ENCODE peak calls at places on chromosomes 2 and 18, in seven cellular contexts. M is A549, H is endothelial cell of umbilical vein, R is HCT116, E is H1, T is K562, A is GM12878. N is an unnamed sample.

GRCh38 chr2:86028763-86029381 is 76.8 kb downstream of the POLR1A start:
- DNase-seq in M (no peak), H (peak), R (no peak), E (no peak), T (no peak), A (no peak), N (no peak)

GRCh38 chr18:69854455-69854854 is 93.2 kb downstream of the CD226 start:
- DNase-seq in M (no peak), H (no peak), R (no peak), E (no peak), T (no peak), A (no peak), N (no peak)

GRCh38 chr2:226579519-226579918 is 220.1 kb downstream of the IRS1 start:
- DNase-seq in M (no peak), H (no peak), R (no peak), E (no peak), T (no peak), A (no peak), N (peak)

GRCh38 chr18:11108956-11109355 is 40.4 kb downstream of the PIEZO2 start:
- DNase-seq in M (no peak), H (no peak), R (no peak), E (no peak), T (no peak), A (no peak), N (no peak)

GRCh38 chr2:13522917-13523821 is 806.4 kb downstream of the TRIB2 start:
- DNase-seq in M (no peak), H (no peak), R (no peak), E (no peak), T (no peak), A (peak), N (no peak)

GRCh38 chr18:42030586-42031182 is 75.7 kb downstream of the PIK3C3 start:
- DNase-seq in M (peak), H (peak), R (no peak), E (peak), T (peak), A (no peak), N (peak)

GRCh38 chr2:199488772-199489400 is 31.1 kb upstream of the SATB2 start:
- DNase-seq in M (peak), H (peak), R (peak), E (peak), T (peak), A (no peak), N (peak)

GRCh38 chr2:230998882-230999281 is 3.0 kb downstream of the SPATA3 start:
- DNase-seq in M (no peak), H (no peak), R (no peak), E (no peak), T (no peak), A (no peak), N (no peak)

GRCh38 chr2:218879881-218880748 is 537 bp upstream of the WNT10A start:
- DNase-seq in M (no peak), H (no peak), R (no peak), E (peak), T (no peak), A (peak), N (no peak)

GRCh38 chr2:100264121-100264520 is 58.2 kb downstream of the LONRF2 start:
- DNase-seq in M (no peak), H (no peak), R (no peak), E (no peak), T (no peak), A (no peak), N (no peak)

GRCh38 chr2:126717928-126718327 is 62.0 kb downstream of the GYPC start:
- DNase-seq in M (no peak), H (no peak), R (no peak), E (no peak), T (no peak), A (no peak), N (no peak)

GRCh38 chr2:225117061-225117716 is 74.9 kb upstream of the DOCK10 start:
- DNase-seq in M (no peak), H (no peak), R (no peak), E (no peak), T (no peak), A (no peak), N (no peak)

GRCh38 chr2:233208382-233209116 is 42.9 kb upstream of the ATG16L1 start:
- DNase-seq in M (peak), H (no peak), R (no peak), E (no peak), T (no peak), A (no peak), N (no peak)

GRCh38 chr18:46174317-46175039 is 70.3 kb downstream of the HAUS1 start:
- DNase-seq in M (no peak), H (peak), R (no peak), E (peak), T (peak), A (no peak), N (peak)

GRCh38 chr18:22683196-22683676 is 249.9 kb upstream of the RBBP8 start:
- DNase-seq in M (peak), H (peak), R (no peak), E (no peak), T (peak), A (no peak), N (no peak)

GRCh38 chr18:43570593-43570992 is 293.3 kb upstream of the SYT4 start:
- DNase-seq in M (no peak), H (no peak), R (no peak), E (no peak), T (no peak), A (no peak), N (no peak)

GRCh38 chr18:48928787-48929186 is 22.0 kb downstream of the SMAD7 start:
- DNase-seq in M (no peak), H (peak), R (no peak), E (no peak), T (no peak), A (peak), N (peak)

GRCh38 chr2:226583715-226584114 is 215.9 kb downstream of the IRS1 start:
- DNase-seq in M (peak), H (peak), R (peak), E (no peak), T (no peak), A (no peak), N (no peak)

GRCh38 chr2:85160946-85161625 is 27.9 kb downstream of the TCF7L1 start:
- DNase-seq in M (no peak), H (no peak), R (no peak), E (no peak), T (no peak), A (no peak), N (no peak)

GRCh38 chr18:73945130-73945792 is 202.4 kb downstream of the FBXO15 start:
- DNase-seq in M (no peak), H (no peak), R (no peak), E (no peak), T (no peak), A (no peak), N (no peak)

GRCh38 chr2:109397883-109398282 is 215.9 kb downstream of the SEPTIN10 start:
- DNase-seq in M (no peak), H (no peak), R (no peak), E (no peak), T (no peak), A (no peak), N (no peak)

GRCh38 chr2:70965506-70965905 is 12.9 kb upstream of the ANKRD53 start:
- DNase-seq in M (no peak), H (no peak), R (no peak), E (peak), T (no peak), A (no peak), N (no peak)

GRCh38 chr2:205868054-205868453 is 185.8 kb downstream of the NRP2 start:
- DNase-seq in M (no peak), H (no peak), R (no peak), E (no peak), T (no peak), A (no peak), N (peak)

GRCh38 chr2:10810175-10811161 is 2.1 kb downstream of the PDIA6 start:
- DNase-seq in M (no peak), H (peak), R (no peak), E (no peak), T (peak), A (peak), N (peak)
- TF ChIP-seq POLR2A in M (no peak), H (no peak), R (no peak), E (no peak), T (no peak), A (no peak), N (no peak)

GRCh38 chr2:166331468-166331867 is 44.3 kb downstream of the SCN9A start:
- DNase-seq in M (no peak), H (no peak), R (no peak), E (no peak), T (no peak), A (no peak), N (no peak)

GRCh38 chr2:166329465-166329864 is 46.3 kb downstream of the SCN9A start:
- DNase-seq in M (no peak), H (no peak), R (no peak), E (no peak), T (no peak), A (no peak), N (no peak)

GRCh38 chr2:166334800-166335199 is 40.9 kb downstream of the SCN9A start:
- DNase-seq in M (no peak), H (peak), R (no peak), E (no peak), T (no peak), A (no peak), N (no peak)

GRCh38 chr2:166333809-166334208 is 41.9 kb downstream of the SCN9A start:
- DNase-seq in M (no peak), H (no peak), R (no peak), E (no peak), T (no peak), A (no peak), N (no peak)

GRCh38 chr2:166332049-166332448 is 43.7 kb downstream of the SCN9A start:
- DNase-seq in M (no peak), H (no peak), R (no peak), E (no peak), T (no peak), A (no peak), N (no peak)
- TF ChIP-seq MAX in M (no peak), H (no peak), R (no peak), E (no peak), T (no peak), A (no peak), N (no peak)

GRCh38 chr18:13216732-13217465 is 1.7 kb upstream of the LDLRAD4 start:
- DNase-seq in M (no peak), H (peak), R (no peak), E (peak), T (no peak), A (no peak), N (peak)
- TF ChIP-seq CTCF in M (peak), H (no peak), R (no peak), E (peak), T (no peak), A (no peak), N (no peak)

DNA sequence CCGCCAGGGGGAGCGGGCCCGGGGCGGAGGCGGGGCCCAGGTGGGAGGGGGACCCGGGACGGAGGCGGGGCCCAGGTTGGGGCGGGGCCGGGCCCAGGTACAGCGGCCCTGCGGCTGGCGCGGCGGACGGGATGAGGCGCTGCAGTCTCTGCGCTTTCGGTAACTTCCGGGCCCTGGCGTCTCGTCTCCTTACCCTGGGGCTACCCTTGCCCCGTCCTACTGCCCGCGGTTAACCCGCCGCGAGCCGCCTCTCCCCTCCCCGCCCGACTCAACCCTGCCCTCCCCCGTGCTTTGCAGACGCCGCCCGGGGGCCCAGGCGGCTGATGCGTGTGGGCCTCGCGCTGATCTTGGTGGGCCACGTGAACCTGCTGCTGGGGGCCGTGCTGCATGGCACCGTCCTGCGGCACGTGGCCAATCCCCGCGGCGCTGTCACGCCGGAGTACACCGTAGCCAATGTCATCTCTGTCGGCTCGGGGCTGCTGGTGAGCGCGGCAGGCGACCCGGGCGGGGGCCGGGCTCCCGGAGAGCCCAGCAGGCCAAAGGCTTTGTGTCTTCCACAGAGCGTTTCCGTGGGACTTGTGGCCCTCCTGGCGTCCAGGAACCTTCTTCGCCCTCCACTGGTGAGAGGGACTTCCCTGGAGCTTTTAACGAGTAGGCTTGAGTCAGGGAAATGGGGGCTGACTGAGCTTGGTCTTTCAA is at the start of gene KRTCAP3:
- DNase-seq in M (no peak), H (no peak), R (peak), E (peak), T (no peak), A (no peak), N (no peak)
- TF ChIP-seq POLR2A in M (no peak), H (no peak), R (peak), E (peak), T (no peak), A (peak), N (no peak)

GRCh38 chr2:15620857-15621471 is 29.3 kb downstream of the DDX1 start:
- DNase-seq in M (no peak), H (no peak), R (no peak), E (no peak), T (no peak), A (no peak), N (no peak)

GRCh38 chr2:15619510-15619909 is 27.8 kb downstream of the DDX1 start:
- DNase-seq in M (no peak), H (no peak), R (no peak), E (no peak), T (no peak), A (no peak), N (no peak)

GRCh38 chr2:15619076-15619475 is 27.4 kb downstream of the DDX1 start:
- DNase-seq in M (no peak), H (no peak), R (no peak), E (no peak), T (no peak), A (no peak), N (no peak)

GRCh38 chr2:15619938-15620337 is 28.3 kb downstream of the DDX1 start:
- DNase-seq in M (no peak), H (no peak), R (no peak), E (no peak), T (no peak), A (no peak), N (no peak)

GRCh38 chr2:15620340-15620739 is 28.7 kb downstream of the DDX1 start:
- DNase-seq in M (no peak), H (no peak), R (no peak), E (no peak), T (no peak), A (no peak), N (no peak)
- TF ChIP-seq MAX in M (no peak), H (no peak), R (no peak), E (no peak), T (no peak), A (no peak), N (no peak)

GRCh38 chr2:127864877-127865276 is 6.9 kb upstream of the POLR2D start:
- DNase-seq in M (peak), H (no peak), R (no peak), E (no peak), T (peak), A (no peak), N (peak)
- TF ChIP-seq CTCF in M (no peak), H (no peak), R (no peak), E (no peak), T (peak), A (no peak), N (no peak)

DNA sequence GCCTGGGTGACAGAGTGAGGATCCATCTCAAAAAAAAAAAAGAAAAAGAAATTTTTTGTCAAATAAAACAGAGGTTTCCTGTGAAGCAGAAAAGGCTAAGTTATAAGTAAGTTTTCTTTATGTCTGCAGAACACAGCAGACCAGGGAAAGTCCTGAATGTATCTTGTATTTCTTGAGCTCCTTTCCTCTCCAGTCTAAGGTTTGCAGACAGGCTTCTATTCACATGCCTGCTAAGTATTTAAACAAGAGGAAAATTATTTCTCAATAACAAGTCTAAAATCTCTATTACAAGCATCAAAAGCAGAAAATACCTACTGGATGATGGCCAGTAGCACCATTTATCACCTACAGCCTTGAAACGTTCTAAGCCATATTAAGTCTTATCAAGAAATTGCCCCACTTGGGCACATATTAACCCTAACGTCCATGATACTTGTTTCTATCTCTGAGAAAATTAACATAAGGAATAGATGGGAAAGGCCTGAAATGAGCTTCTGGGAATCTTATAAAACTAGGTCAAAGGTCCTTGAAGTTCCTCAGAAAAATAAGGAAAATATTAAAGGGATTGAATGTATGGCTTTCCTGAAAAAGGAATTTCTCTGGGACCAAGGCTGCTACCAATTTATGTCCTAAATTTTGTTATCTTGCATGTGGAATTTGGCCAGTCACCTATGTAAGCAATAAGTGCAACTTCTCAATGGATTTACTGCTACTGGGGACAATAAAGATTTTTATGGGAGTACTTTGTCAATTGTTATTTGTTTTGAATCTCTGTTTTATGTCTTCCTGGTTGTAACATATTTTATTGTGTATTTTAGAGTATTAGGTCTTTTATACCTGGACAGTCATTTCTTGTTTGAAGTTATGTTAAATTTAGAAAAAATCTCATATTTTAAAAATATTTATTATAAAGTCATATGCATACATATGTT is 3.0 kb upstream of the REG1A start:
- DNase-seq in M (no peak), H (no peak), R (no peak), E (no peak), T (no peak), A (no peak), N (no peak)
- TF ChIP-seq POLR2A in M (no peak), H (no peak), R (no peak), E (no peak), T (no peak), A (no peak), N (no peak)

GRCh38 chr2:105034170-105034569 is 3.7 kb upstream of the MRPS9 start:
- DNase-seq in M (no peak), H (no peak), R (no peak), E (no peak), T (no peak), A (no peak), N (no peak)
- TF ChIP-seq MAX in M (no peak), H (no peak), R (no peak), E (no peak), T (no peak), A (no peak), N (no peak)

DNA sequence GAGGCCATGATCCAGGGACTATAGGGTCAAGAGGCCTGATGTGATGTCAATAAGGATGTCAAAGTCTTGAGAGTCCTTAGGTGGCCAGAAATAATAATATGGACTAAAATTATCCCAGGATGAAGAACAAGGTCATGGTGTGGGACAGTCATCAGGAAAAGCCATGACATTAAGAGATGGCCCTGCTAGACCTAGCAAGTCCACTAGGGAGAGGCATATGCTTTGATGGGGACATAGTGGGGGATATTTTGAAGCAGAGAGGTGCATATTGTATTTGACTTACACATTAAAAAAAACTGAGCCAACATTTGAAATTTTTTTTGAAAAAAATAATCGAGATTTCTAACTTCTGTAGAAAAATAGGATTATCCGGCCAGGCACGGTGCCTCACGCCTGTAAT is 53.3 kb upstream of the CXCR4 start:
- DNase-seq in M (no peak), H (no peak), R (no peak), E (no peak), T (no peak), A (no peak), N (no peak)
- TF ChIP-seq CTCF in M (no peak), H (no peak), R (peak), E (no peak), T (no peak), A (peak), N (peak)

GRCh38 chr2:27485496-27485895 is 4.0 kb downstream of the IFT172 start:
- DNase-seq in M (no peak), H (no peak), R (no peak), E (no peak), T (no peak), A (no peak), N (no peak)

GRCh38 chr2:27489118-27489497 is 435 bp downstream of the IFT172 start:
- DNase-seq in M (peak), H (peak), R (peak), E (no peak), T (peak), A (no peak), N (peak)

GRCh38 chr2:27493948-27494283 is 1.1 kb downstream of the FNDC4 start:
- DNase-seq in M (no peak), H (no peak), R (no peak), E (no peak), T (no peak), A (no peak), N (no peak)

GRCh38 chr2:27492557-27492956 is 2.4 kb downstream of the FNDC4 start:
- DNase-seq in M (no peak), H (no peak), R (no peak), E (no peak), T (no peak), A (no peak), N (no peak)

GRCh38 chr2:27489498-27490397 is at the start of gene IFT172:
- DNase-seq in M (peak), H (peak), R (peak), E (peak), T (peak), A (peak), N (peak)
- TF ChIP-seq POLR2A in M (peak), H (peak), R (peak), E (peak), T (peak), A (peak), N (peak)

N was measured in NB4.